ENCODE peak calls at places on chromosomes 6 and 20, in ten cellular contexts. J is BJ, G is tibial nerve, U is AG09309, Y is kidney, T is heart right ventricle, X is psoas muscle, L is cardiac muscle cell, N is astrocyte of the spinal cord, M is AG10803. I is an unnamed sample.

GRCh38 chr20:42705550-42705949 is 484.2 kb downstream of the PTPRT start:
- DNase-seq in X (no peak), N (no peak), M (no peak), T (no peak), L (no peak), Y (no peak), G (no peak), U (no peak), J (no peak), I (no peak)

GRCh38 chr20:35992713-35993335 is 24.4 kb downstream of the CNBD2 start:
- DNase-seq in U (no peak), T (peak), J (no peak), X (no peak), L (peak), M (peak), Y (no peak), G (no peak), N (peak), I (no peak)

GRCh38 chr6:111338843-111339242 is 144.2 kb downstream of the REV3L start:
- DNase-seq in L (no peak), T (no peak), U (no peak), J (no peak), M (no peak), N (no peak), Y (no peak), G (no peak), X (no peak), I (no peak)

GRCh38 chr6:41976794-41977484 is 35.3 kb upstream of the CCND3 start:
- DNase-seq in J (no peak), U (no peak), M (peak), L (peak), Y (no peak), G (no peak), X (no peak), N (peak), T (no peak), I (no peak)

GRCh38 chr6:133432021-133432989 is 191.1 kb downstream of the EYA4 start:
- DNase-seq in L (no peak), Y (no peak), U (no peak), G (no peak), J (no peak), T (no peak), N (no peak), M (no peak), X (peak), I (no peak)

GRCh38 chr6:144580771-144581170 is 295.6 kb downstream of the UTRN start:
- DNase-seq in N (no peak), M (no peak), G (no peak), Y (no peak), J (no peak), T (no peak), L (no peak), X (no peak), U (no peak), I (no peak)

GRCh38 chr6:118017301-118017854 is 110.3 kb downstream of the SLC35F1 start:
- DNase-seq in U (no peak), M (no peak), T (no peak), Y (no peak), L (no peak), J (no peak), N (no peak), X (no peak), G (no peak), I (no peak)

GRCh38 chr6:22221211-22221610 is 75.6 kb downstream of the PRL start:
- DNase-seq in M (no peak), N (peak), G (no peak), L (no peak), T (no peak), Y (no peak), J (no peak), U (no peak), X (no peak), I (no peak)

GRCh38 chr6:141265748-141266647 is 866.7 kb upstream of the GJE1 start:
- DNase-seq in X (no peak), G (no peak), Y (no peak), T (no peak), M (peak), U (no peak), J (no peak), N (peak), L (peak), I (no peak)

GRCh38 chr20:64116541-64117423 is 9.4 kb upstream of the NPBWR2 start:
- DNase-seq in L (no peak), T (no peak), G (no peak), M (no peak), Y (peak), X (no peak), N (no peak), U (no peak), J (no peak), I (no peak)

GRCh38 chr20:11178946-11179654 is 505.3 kb upstream of the JAG1 start:
- DNase-seq in U (no peak), X (no peak), M (peak), J (no peak), G (no peak), T (no peak), N (peak), L (peak), Y (no peak), I (peak)

GRCh38 chr6:111850288-111850937 is 22.8 kb downstream of the FYN start:
- DNase-seq in M (no peak), N (no peak), T (no peak), J (no peak), G (no peak), Y (no peak), X (no peak), U (no peak), L (no peak), I (no peak)

GRCh38 chr20:50575869-50576720 is 65.9 kb downstream of the PTPN1 start:
- DNase-seq in U (no peak), X (peak), J (no peak), L (peak), G (peak), N (peak), Y (no peak), M (peak), T (peak), I (no peak)

GRCh38 chr6:110534731-110535164 is 58.3 kb upstream of the SLC22A16 start:
- DNase-seq in G (peak), M (peak), U (no peak), X (no peak), L (peak), N (peak), Y (no peak), J (no peak), T (no peak), I (no peak)

GRCh38 chr20:32920530-32921298 is 62.0 kb downstream of the EFCAB8 start:
- DNase-seq in M (no peak), U (no peak), G (no peak), N (no peak), J (no peak), X (no peak), L (no peak), Y (no peak), T (no peak), I (no peak)

GRCh38 chr20:58573257-58573656 is 58.1 kb upstream of the APCDD1L start:
- DNase-seq in U (no peak), M (no peak), L (no peak), J (no peak), Y (no peak), N (no peak), T (no peak), G (no peak), X (no peak), I (no peak)

GRCh38 chr20:32189691-32190607 is 17.6 kb downstream of the PLAGL2 start:
- DNase-seq in X (peak), L (peak), G (no peak), U (no peak), T (peak), N (peak), M (peak), J (no peak), Y (peak), I (no peak)

GRCh38 chr20:363319-364078 is 16.6 kb downstream of the NRSN2 start:
- DNase-seq in U (no peak), J (no peak), Y (no peak), N (no peak), M (peak), L (no peak), T (no peak), G (no peak), X (no peak), I (no peak)

GRCh38 chr6:139159016-139159415 is 24.1 kb downstream of the HECA start:
- DNase-seq in N (no peak), X (no peak), U (no peak), G (no peak), M (no peak), Y (no peak), L (no peak), T (no peak), J (no peak), I (no peak)

GRCh38 chr6:44456070-44456965 is 68.8 kb downstream of the CDC5L start:
- DNase-seq in G (no peak), U (peak), L (peak), X (no peak), J (no peak), N (peak), M (peak), Y (no peak), T (no peak), I (no peak)

GRCh38 chr6:30810813-30811329 is 66.5 kb upstream of the IER3 start:
- DNase-seq in N (no peak), X (no peak), L (no peak), U (no peak), M (no peak), G (no peak), T (no peak), J (no peak), Y (no peak), I (no peak)

GRCh38 chr6:170435766-170436165 is 117.3 kb downstream of the PSMB1 start:
- DNase-seq in Y (no peak), L (no peak), J (no peak), U (no peak), G (no peak), T (no peak), N (no peak), X (no peak), M (no peak), I (no peak)

GRCh38 chr6:4316867-4317400 is 181.6 kb upstream of the ECI2 start:
- DNase-seq in T (peak), M (peak), U (peak), L (peak), G (no peak), X (peak), J (peak), N (peak), Y (peak), I (no peak)

GRCh38 chr6:41531591-41532582 is 14.3 kb upstream of the FOXP4 start:
- DNase-seq in M (peak), L (peak), X (no peak), T (no peak), J (peak), Y (peak), N (peak), U (peak), G (no peak), I (no peak)

GRCh38 chr6:165726915-165727314 is 63.9 kb upstream of the PDE10A start:
- DNase-seq in N (peak), J (no peak), X (no peak), M (no peak), G (peak), U (no peak), Y (no peak), L (peak), T (peak), I (no peak)

GRCh38 chr20:43040427-43040826 is 149.3 kb downstream of the PTPRT start:
- DNase-seq in G (no peak), T (no peak), N (no peak), U (no peak), X (no peak), M (no peak), L (no peak), Y (no peak), J (no peak), I (no peak)

GRCh38 chr20:10309326-10309725 is 90.7 kb downstream of the SNAP25 start:
- DNase-seq in X (no peak), T (no peak), L (peak), M (peak), N (peak), Y (no peak), J (peak), G (no peak), U (peak), I (no peak)

GRCh38 chr6:140059947-140060346 is 685.5 kb upstream of the CITED2 start:
- DNase-seq in X (no peak), Y (no peak), G (no peak), L (no peak), T (no peak), M (peak), J (no peak), U (no peak), N (no peak), I (no peak)

GRCh38 chr6:7758456-7758855 is 32.6 kb downstream of the BMP6 start:
- DNase-seq in M (peak), Y (no peak), J (peak), N (peak), X (peak), G (no peak), L (peak), U (peak), T (no peak), I (peak)

GRCh38 chr6:121884056-121884455 is 448.6 kb downstream of the GJA1 start:
- DNase-seq in N (no peak), L (no peak), M (peak), T (no peak), Y (no peak), U (no peak), J (no peak), G (no peak), X (no peak), I (no peak)

GRCh38 chr6:36692220-36692619 is 5.4 kb upstream of the RAB44 start:
- DNase-seq in M (no peak), L (no peak), J (no peak), X (no peak), G (no peak), N (no peak), Y (no peak), T (no peak), U (no peak), I (no peak)

GRCh38 chr6:113181164-113181563 is 676.0 kb upstream of the MARCKS start:
- DNase-seq in G (no peak), U (no peak), M (no peak), X (no peak), Y (no peak), T (no peak), J (no peak), N (no peak), L (no peak), I (no peak)

GRCh38 chr6:122200441-122200840 is 199.0 kb upstream of the HSF2 start:
- DNase-seq in N (peak), G (no peak), U (no peak), M (no peak), J (no peak), X (no peak), L (no peak), Y (no peak), T (no peak), I (no peak)

GRCh38 chr6:161374971-161375873 is 101.4 kb upstream of the AGPAT4 start:
- DNase-seq in J (no peak), Y (peak), U (no peak), T (peak), N (peak), G (peak), L (peak), M (peak), X (peak), I (no peak)

GRCh38 chr6:35624341-35625070 is 64.2 kb downstream of the FKBP5 start:
- DNase-seq in J (no peak), T (no peak), G (no peak), X (no peak), Y (no peak), M (peak), L (no peak), U (no peak), N (no peak), I (no peak)

GRCh38 chr6:168803874-168804273 is 362.9 kb downstream of the SMOC2 start:
- DNase-seq in G (no peak), Y (no peak), U (no peak), X (no peak), L (no peak), M (no peak), T (no peak), J (no peak), N (no peak), I (no peak)

DNA sequence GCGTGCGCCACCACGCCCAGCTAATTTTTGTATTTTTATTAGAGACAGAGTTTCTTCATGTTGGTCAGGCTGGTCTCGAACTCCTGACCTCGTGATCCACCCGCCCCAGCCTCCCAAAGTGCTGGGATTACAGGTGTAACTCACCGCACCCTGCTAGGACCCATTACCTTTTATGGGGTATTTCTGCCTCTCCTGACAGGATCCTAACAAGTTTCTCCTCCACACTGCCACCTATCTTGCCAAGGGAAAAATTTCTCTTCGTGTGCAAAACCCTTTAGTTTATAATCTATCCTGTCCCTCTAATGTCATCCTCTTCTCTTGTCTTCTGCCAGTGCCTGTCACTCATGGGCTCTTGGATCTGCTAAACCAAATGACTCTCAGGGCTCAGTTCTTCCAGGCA is 1.9 kb downstream of the STMND1 start:
- DNase-seq in G (no peak), N (no peak), T (no peak), X (no peak), L (no peak), M (no peak), U (no peak), Y (no peak), J (no peak), I (no peak)
- TF ChIP-seq CTCF in G (no peak), N (peak), T (no peak), X (no peak), L (peak), M (peak), U (peak), Y (no peak), J (peak), I (peak)

GRCh38 chr20:56926501-56926900 is 297.4 kb downstream of the TFAP2C start:
- DNase-seq in J (no peak), X (no peak), M (no peak), T (no peak), N (no peak), U (no peak), G (no peak), L (no peak), Y (no peak), I (no peak)
- H3K4me3 ChIP-seq in J (no peak), X (no peak), M (no peak), T (no peak), N (no peak), U (no peak), G (no peak), L (no peak), Y (no peak), I (no peak)

GRCh38 chr6:163260111-163260895 is 154.2 kb upstream of the QKI start:
- DNase-seq in G (no peak), L (peak), M (no peak), N (peak), U (no peak), X (peak), T (no peak), J (no peak), Y (no peak), I (no peak)

GRCh38 chr6:163260911-163261310 is 153.6 kb upstream of the QKI start:
- DNase-seq in Y (no peak), X (no peak), T (no peak), N (no peak), L (no peak), U (no peak), J (no peak), M (no peak), G (no peak), I (no peak)

GRCh38 chr6:163263196-163263595 is 151.3 kb upstream of the QKI start:
- DNase-seq in Y (no peak), U (no peak), X (peak), G (peak), N (peak), M (no peak), L (peak), J (no peak), T (no peak), I (no peak)

GRCh38 chr6:163261361-163261760 is 153.2 kb upstream of the QKI start:
- DNase-seq in G (no peak), X (no peak), U (no peak), T (no peak), N (no peak), L (no peak), Y (no peak), J (no peak), M (no peak), I (no peak)

GRCh38 chr6:163262080-163262479 is 152.4 kb upstream of the QKI start:
- DNase-seq in G (no peak), T (no peak), J (no peak), X (no peak), U (no peak), M (no peak), L (no peak), Y (no peak), N (no peak), I (no peak)
- TF ChIP-seq CTCF in G (no peak), T (no peak), J (no peak), X (no peak), U (no peak), M (no peak), L (no peak), Y (no peak), N (no peak), I (no peak)

GRCh38 chr6:104599821-104600658 is 259.7 kb downstream of the HACE1 start:
- DNase-seq in M (no peak), T (no peak), N (no peak), Y (no peak), J (no peak), L (peak), X (no peak), U (no peak), G (no peak), I (no peak)

GRCh38 chr6:104603108-104603745 is 256.5 kb downstream of the HACE1 start:
- DNase-seq in T (no peak), G (no peak), N (no peak), X (no peak), L (no peak), Y (no peak), M (no peak), J (no peak), U (no peak), I (no peak)

GRCh38 chr6:104600659-104600971 is 259.1 kb downstream of the HACE1 start:
- DNase-seq in G (no peak), Y (no peak), X (no peak), M (no peak), U (no peak), T (no peak), L (no peak), N (no peak), J (no peak), I (no peak)

GRCh38 chr6:104601756-104602155 is 258.0 kb downstream of the HACE1 start:
- DNase-seq in L (peak), J (no peak), U (no peak), Y (no peak), T (no peak), G (no peak), M (peak), X (no peak), N (no peak), I (no peak)

DNA sequence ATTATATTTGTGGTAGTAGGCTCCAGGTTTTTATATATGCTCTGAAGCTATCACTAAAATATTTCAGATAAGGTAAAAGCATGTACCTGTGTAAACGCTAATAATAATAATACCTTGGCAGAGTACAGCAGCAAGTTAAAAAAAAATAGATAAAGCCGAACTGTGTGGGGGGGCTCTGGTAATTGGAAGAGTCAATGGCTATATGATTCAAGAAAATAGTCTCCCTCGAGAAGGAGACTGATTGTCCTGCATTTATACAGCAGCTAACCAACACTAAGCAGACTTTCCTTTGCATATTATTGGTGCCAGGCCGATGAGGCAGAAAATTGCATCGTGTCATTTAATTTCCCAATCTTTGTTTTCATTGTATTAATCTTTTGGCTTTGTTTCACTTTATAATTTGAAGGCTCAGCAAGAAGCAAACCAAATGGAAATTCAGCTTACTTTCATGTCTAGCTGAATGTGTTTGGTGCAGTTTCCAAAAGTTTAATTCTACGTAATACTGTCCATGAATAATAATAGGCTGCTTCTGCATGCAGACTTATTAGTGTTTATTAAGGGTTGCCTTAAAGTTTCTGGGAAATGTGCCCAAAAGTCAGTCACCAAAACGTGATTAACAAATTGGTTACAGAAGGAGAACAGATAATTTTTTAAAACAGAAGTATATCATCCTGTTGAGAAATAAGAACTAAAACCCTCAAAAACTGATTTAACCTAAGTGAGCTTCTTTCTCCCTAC is 258.5 kb downstream of the HACE1 start:
- DNase-seq in N (no peak), J (no peak), T (no peak), Y (no peak), M (peak), G (no peak), X (no peak), U (no peak), L (peak), I (no peak)
- H3K4me3 ChIP-seq in N (no peak), J (no peak), T (no peak), Y (no peak), M (no peak), G (no peak), X (no peak), U (no peak), L (no peak), I (no peak)